ENCODE peak calls at places on chromosome 1, in ten cellular contexts. One of them, this sample, is unnamed.

GRCh38 chr1:223853275-223853674 is 7.5 kb upstream of the TP53BP2 start:
- DNase-seq in GM04504: no peak
- DNase-seq in Right ventricle myocardium superior: no peak
- DNase-seq in CD8-positive, alpha-beta memory T cell: no peak
- DNase-seq in SK-N-DZ: no peak
- DNase-seq in nucleus accumbens: no peak
- DNase-seq in neuronal stem cell: no peak
- DNase-seq in Calu3: no peak
- DNase-seq in CD8-positive, alpha-beta T cell: no peak
- DNase-seq in WTC11: no peak
- DNase-seq in this sample: no peak

GRCh38 chr1:172054172-172054571 is 212.9 kb downstream of the DNM3 start:
- DNase-seq in Right ventricle myocardium superior: no peak
- DNase-seq in SK-N-DZ: no peak
- DNase-seq in Calu3: no peak
- DNase-seq in GM04504: no peak
- DNase-seq in WTC11: no peak
- DNase-seq in CD8-positive, alpha-beta memory T cell: no peak
- DNase-seq in CD8-positive, alpha-beta T cell: no peak
- DNase-seq in nucleus accumbens: no peak
- DNase-seq in neuronal stem cell: no peak
- DNase-seq in this sample: no peak

GRCh38 chr1:32733573-32734321 is 31.2 kb upstream of the SYNC start:
- DNase-seq in Calu3: no peak
- DNase-seq in GM04504: no peak
- DNase-seq in Right ventricle myocardium superior: no peak
- DNase-seq in CD8-positive, alpha-beta memory T cell: no peak
- DNase-seq in WTC11: peak; percentile 49
- DNase-seq in neuronal stem cell: peak; percentile 55
- DNase-seq in nucleus accumbens: no peak
- DNase-seq in CD8-positive, alpha-beta T cell: no peak
- DNase-seq in SK-N-DZ: no peak
- DNase-seq in this sample: no peak

GRCh38 chr1:154445040-154445472 is 39.9 kb downstream of the IL6R start:
- DNase-seq in SK-N-DZ: no peak
- DNase-seq in CD8-positive, alpha-beta T cell: no peak
- DNase-seq in CD8-positive, alpha-beta memory T cell: no peak
- DNase-seq in neuronal stem cell: no peak
- DNase-seq in nucleus accumbens: no peak
- DNase-seq in WTC11: no peak
- DNase-seq in Right ventricle myocardium superior: no peak
- DNase-seq in Calu3: no peak
- DNase-seq in GM04504: no peak
- DNase-seq in this sample: no peak

GRCh38 chr1:204017032-204017431 is 55.9 kb upstream of the SOX13 start:
- DNase-seq in neuronal stem cell: no peak
- DNase-seq in CD8-positive, alpha-beta memory T cell: no peak
- DNase-seq in CD8-positive, alpha-beta T cell: no peak
- DNase-seq in Calu3: no peak
- DNase-seq in GM04504: no peak
- DNase-seq in nucleus accumbens: no peak
- DNase-seq in Right ventricle myocardium superior: no peak
- DNase-seq in WTC11: no peak
- DNase-seq in SK-N-DZ: no peak
- DNase-seq in this sample: no peak

GRCh38 chr1:154697710-154698109 is 89.7 kb upstream of the ADAR start:
- DNase-seq in CD8-positive, alpha-beta memory T cell: no peak
- DNase-seq in SK-N-DZ: no peak
- DNase-seq in nucleus accumbens: no peak
- DNase-seq in GM04504: no peak
- DNase-seq in Right ventricle myocardium superior: no peak
- DNase-seq in neuronal stem cell: no peak
- DNase-seq in CD8-positive, alpha-beta T cell: no peak
- DNase-seq in Calu3: no peak
- DNase-seq in WTC11: no peak
- DNase-seq in this sample: no peak

GRCh38 chr1:91617242-91617837 is 116.7 kb downstream of the CDC7 start:
- DNase-seq in SK-N-DZ: peak; percentile 29
- DNase-seq in GM04504: no peak
- DNase-seq in Calu3: peak; percentile 69
- DNase-seq in neuronal stem cell: no peak
- DNase-seq in nucleus accumbens: no peak
- DNase-seq in CD8-positive, alpha-beta T cell: no peak
- DNase-seq in Right ventricle myocardium superior: peak; percentile 58
- DNase-seq in CD8-positive, alpha-beta memory T cell: no peak
- DNase-seq in WTC11: peak; percentile 67
- DNase-seq in this sample: no peak

GRCh38 chr1:115283249-115283648 is 54.8 kb downstream of the NGF start:
- DNase-seq in Right ventricle myocardium superior: peak; percentile 61
- DNase-seq in Calu3: no peak
- DNase-seq in neuronal stem cell: no peak
- DNase-seq in CD8-positive, alpha-beta T cell: no peak
- DNase-seq in CD8-positive, alpha-beta memory T cell: no peak
- DNase-seq in GM04504: no peak
- DNase-seq in SK-N-DZ: no peak
- DNase-seq in WTC11: no peak
- DNase-seq in nucleus accumbens: no peak
- DNase-seq in this sample: no peak

GRCh38 chr1:157154940-157155514 is 16.8 kb upstream of the ETV3 start:
- DNase-seq in Right ventricle myocardium superior: peak; percentile 58
- DNase-seq in neuronal stem cell: no peak
- DNase-seq in GM04504: no peak
- DNase-seq in CD8-positive, alpha-beta T cell: no peak
- DNase-seq in nucleus accumbens: no peak
- DNase-seq in Calu3: peak; percentile 90
- DNase-seq in WTC11: no peak
- DNase-seq in CD8-positive, alpha-beta memory T cell: no peak
- DNase-seq in SK-N-DZ: peak; percentile 53
- DNase-seq in this sample: peak; percentile 67

GRCh38 chr1:84267476-84267875 is 34.0 kb upstream of the SAMD13 start:
- DNase-seq in GM04504: no peak
- DNase-seq in neuronal stem cell: no peak
- DNase-seq in SK-N-DZ: no peak
- DNase-seq in nucleus accumbens: no peak
- DNase-seq in CD8-positive, alpha-beta memory T cell: no peak
- DNase-seq in Right ventricle myocardium superior: no peak
- DNase-seq in CD8-positive, alpha-beta T cell: no peak
- DNase-seq in WTC11: no peak
- DNase-seq in Calu3: no peak
- DNase-seq in this sample: no peak

GRCh38 chr1:5971471-5972197 is 20.6 kb downstream of the NPHP4 start:
- DNase-seq in CD8-positive, alpha-beta memory T cell: no peak
- DNase-seq in GM04504: no peak
- DNase-seq in CD8-positive, alpha-beta T cell: no peak
- DNase-seq in Calu3: no peak
- DNase-seq in SK-N-DZ: no peak
- DNase-seq in neuronal stem cell: no peak
- DNase-seq in nucleus accumbens: no peak
- DNase-seq in Right ventricle myocardium superior: no peak
- DNase-seq in WTC11: peak; percentile 5
- DNase-seq in this sample: no peak

GRCh38 chr1:178031856-178032320 is 62.0 kb upstream of the RASAL2 start:
- DNase-seq in nucleus accumbens: peak; percentile 73
- DNase-seq in CD8-positive, alpha-beta T cell: no peak
- DNase-seq in GM04504: peak; percentile 90
- DNase-seq in WTC11: peak; percentile 80
- DNase-seq in Right ventricle myocardium superior: peak; percentile 87
- DNase-seq in neuronal stem cell: peak; percentile 80
- DNase-seq in SK-N-DZ: peak; percentile 57
- DNase-seq in CD8-positive, alpha-beta memory T cell: no peak
- DNase-seq in Calu3: peak; percentile 92
- DNase-seq in this sample: peak; percentile 95

GRCh38 chr1:40451238-40451585 is 936 bp downstream of the ZFP69B start:
- DNase-seq in nucleus accumbens: no peak
- DNase-seq in GM04504: no peak
- DNase-seq in neuronal stem cell: no peak
- DNase-seq in CD8-positive, alpha-beta memory T cell: no peak
- DNase-seq in CD8-positive, alpha-beta T cell: no peak
- DNase-seq in Calu3: no peak
- DNase-seq in SK-N-DZ: no peak
- DNase-seq in WTC11: no peak
- DNase-seq in Right ventricle myocardium superior: no peak
- DNase-seq in this sample: no peak